ENCODE peak calls at places on chromosomes 4 and X, in five cellular contexts. O is pancreas, Y is lower leg skin, N is bronchial epithelial cell, W is A549. X is an unnamed sample.

GRCh38 chr4:28229092-28229491 is 1368.5 kb downstream of the STIM2 start:
- DNase-seq in O (no peak), Y (no peak), N (peak; percentile 83), W (no peak), X (no peak)

GRCh38 chr4:37999000-37999745 is 39.0 kb downstream of the PTTG2 start:
- DNase-seq in O (no peak), Y (no peak), N (no peak), W (no peak), X (no peak)

GRCh38 chr4:126839066-126839465 is 793.7 kb upstream of the INTU start:
- DNase-seq in O (no peak), Y (no peak), N (no peak), W (no peak), X (no peak)

GRCh38 chr4:82217986-82218715 is 155.6 kb downstream of the HNRNPD start:
- DNase-seq in O (no peak), Y (no peak), N (peak; percentile 22), W (no peak), X (no peak)

GRCh38 chr4:24330198-24330972 is 254.0 kb downstream of the DHX15 start:
- DNase-seq in O (no peak), Y (no peak), N (peak; percentile 14), W (no peak), X (no peak)

GRCh38 chr4:2246384-2247127 is 4.6 kb upstream of the HAUS3 start:
- DNase-seq in O (peak; percentile 18), Y (peak; percentile 85), N (no peak), W (no peak), X (peak; percentile 14)

GRCh38 chrX:119218198-119218597 is 17.9 kb upstream of the PGRMC1 start:
- DNase-seq in O (no peak), Y (no peak), N (peak; percentile 22), W (no peak), X (no peak)

GRCh38 chr4:19791422-19792113 is 460.1 kb upstream of the SLIT2 start:
- DNase-seq in O (no peak), Y (no peak), N (peak; percentile 20), W (no peak), X (no peak)

GRCh38 chr4:11698846-11699590 is 270.3 kb upstream of the HS3ST1 start:
- DNase-seq in O (no peak), Y (no peak), N (peak; percentile 98), W (no peak), X (no peak)

GRCh38 chrX:40468033-40468979 is 112.5 kb upstream of the ATP6AP2 start:
- DNase-seq in O (no peak), Y (no peak), N (peak; percentile 40), W (peak; percentile 21), X (no peak)

GRCh38 chr4:89196745-89197144 is 85.4 kb downstream of the TIGD2 start:
- DNase-seq in O (peak; percentile 26), Y (no peak), N (no peak), W (peak; percentile 3), X (no peak)

GRCh38 chr4:47120783-47121182 is 89.4 kb downstream of the GABRB1 start:
- DNase-seq in O (peak; percentile 6), Y (no peak), N (no peak), W (no peak), X (no peak)

GRCh38 chr4:165345663-165346417 is 18.4 kb downstream of the MSMO1 start:
- DNase-seq in O (no peak), Y (no peak), N (no peak), W (no peak), X (no peak)

GRCh38 chr4:165347647-165348569 is 20.4 kb downstream of the MSMO1 start:
- DNase-seq in O (no peak), Y (no peak), N (no peak), W (no peak), X (no peak)

GRCh38 chr4:165343353-165344191 is 16.1 kb downstream of the MSMO1 start:
- DNase-seq in O (no peak), Y (no peak), N (peak; percentile 44), W (no peak), X (no peak)
- TF ChIP-seq CTCF in O (no peak), Y (no peak), N (peak; percentile 32), W (peak; percentile 39), X (no peak)

DNA sequence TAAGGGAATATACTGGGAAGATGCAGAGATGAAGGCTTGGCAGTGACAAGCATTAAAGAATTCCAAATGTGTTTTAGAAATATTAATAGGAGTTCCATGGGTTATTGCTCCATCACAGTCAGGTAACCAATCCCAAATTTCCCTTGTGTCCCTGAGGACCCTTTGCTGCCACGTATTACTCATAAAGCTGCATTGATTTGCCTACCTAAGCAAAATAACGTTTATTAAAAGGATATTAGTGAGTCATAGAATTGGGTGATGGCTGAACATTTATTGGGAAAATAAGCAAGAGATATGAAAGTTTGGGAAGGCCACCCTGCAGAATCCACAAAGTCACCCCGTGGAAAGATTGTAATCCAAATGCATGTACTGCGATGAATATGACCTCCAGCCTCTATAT is 782.1 kb downstream of the RAPGEF2 start:
- DNase-seq in O (no peak), Y (no peak), N (no peak), W (no peak), X (no peak)
- TF ChIP-seq CTCF in O (no peak), Y (no peak), N (no peak), W (no peak), X (no peak)

DNA sequence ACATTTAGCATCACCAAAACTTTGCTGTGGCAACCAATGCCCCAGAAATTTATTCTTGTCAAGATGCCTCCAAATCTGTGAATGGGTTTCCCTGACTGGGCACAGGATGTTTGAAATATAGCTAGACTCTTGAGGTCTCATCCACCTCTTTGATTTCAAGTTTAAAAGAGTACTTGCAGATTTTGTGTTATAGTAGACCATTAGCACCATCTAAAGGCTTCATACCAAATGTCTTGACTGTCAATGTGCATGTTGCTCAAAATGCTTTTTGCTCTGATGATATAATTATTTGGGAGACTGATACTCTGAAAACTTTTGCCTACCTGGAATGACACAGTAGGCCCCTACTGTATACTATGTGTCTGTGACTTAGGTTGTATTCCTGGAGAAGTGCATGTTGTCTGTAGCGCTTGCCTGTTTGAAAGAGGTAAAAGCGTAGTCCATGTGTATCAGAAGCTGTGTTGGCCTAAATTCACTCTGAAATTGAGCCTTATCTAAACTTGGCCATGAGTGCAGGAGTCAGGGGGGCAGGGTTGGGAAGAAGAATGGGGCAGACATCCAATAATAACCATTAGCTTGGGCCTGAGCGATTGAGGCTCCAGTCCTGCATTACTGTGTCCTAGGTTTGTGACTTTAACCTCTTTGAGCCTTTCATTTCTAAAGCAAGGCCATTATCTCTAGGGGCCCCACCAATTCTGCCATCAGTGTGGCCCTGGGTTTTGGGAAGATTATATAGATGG is 33.8 kb downstream of the NDP start:
- DNase-seq in O (no peak), Y (no peak), N (peak; percentile 20), W (no peak), X (no peak)
- TF ChIP-seq CTCF in O (no peak), Y (no peak), N (no peak), W (peak; percentile 17), X (no peak)

GRCh38 chr4:140049924-140050681 is 103.9 kb downstream of the MAML3 start:
- DNase-seq in O (no peak), Y (no peak), N (no peak), W (peak; percentile 53), X (no peak)
- TF ChIP-seq CTCF in O (no peak), Y (no peak), N (peak; percentile 37), W (peak; percentile 54), X (no peak)

X was measured in omental fat pad.